ENCODE peak calls at places on chromosomes 12 and 14, in five cellular contexts. T is A549, J is WERI-Rb-1, R is Peyer's patch, I is ovary. A is an unnamed sample.

GRCh38 chr14:67396381-67396965 is 15.5 kb downstream of the PLEK2 start:
- DNase-seq in T (no peak), J (no peak), R (no peak), I (no peak), A (no peak)

GRCh38 chr14:98906123-98906995 is 365.6 kb downstream of the BCL11B start:
- DNase-seq in T (peak), J (no peak), R (no peak), I (peak), A (peak)

GRCh38 chr12:69553626-69554248 is 31.5 kb upstream of the CCT2 start:
- DNase-seq in T (no peak), J (no peak), R (no peak), I (no peak), A (peak)

GRCh38 chr14:102415671-102416070 is 52.9 kb downstream of the TECPR2 start:
- DNase-seq in T (no peak), J (no peak), R (no peak), I (no peak), A (no peak)

GRCh38 chr14:81110186-81110585 is 110.6 kb downstream of the GTF2A1 start:
- DNase-seq in T (no peak), J (peak), R (no peak), I (no peak), A (no peak)

GRCh38 chr12:65308601-65309071 is 30.2 kb downstream of the MSRB3 start:
- DNase-seq in T (no peak), J (no peak), R (no peak), I (no peak), A (peak)

GRCh38 chr12:56593909-56594621 is 36.1 kb downstream of the BAZ2A start:
- DNase-seq in T (peak), J (peak), R (peak), I (peak), A (peak)

GRCh38 chr12:4240161-4240783 is 33.3 kb upstream of the CCND2 start:
- DNase-seq in T (no peak), J (no peak), R (no peak), I (no peak), A (no peak)

GRCh38 chr12:92973614-92974013 is 44.5 kb upstream of the EEA1 start:
- DNase-seq in T (no peak), J (no peak), R (no peak), I (no peak), A (peak)

GRCh38 chr12:71652656-71653055 is 11.0 kb downstream of the ZFC3H1 start:
- DNase-seq in T (no peak), J (no peak), R (no peak), I (no peak), A (peak)

GRCh38 chr12:124479680-124480468 is 87.5 kb downstream of the NCOR2 start:
- DNase-seq in T (no peak), J (peak), R (no peak), I (no peak), A (no peak)

GRCh38 chr12:76113800-76114757 is 29.6 kb upstream of the NAP1L1 start:
- DNase-seq in T (no peak), J (no peak), R (no peak), I (no peak), A (no peak)

GRCh38 chr12:117926391-117926899 is 42.3 kb downstream of the KSR2 start:
- DNase-seq in T (no peak), J (no peak), R (no peak), I (no peak), A (no peak)

GRCh38 chr12:14264316-14264715 is 101.2 kb upstream of the ATF7IP start:
- DNase-seq in T (no peak), J (no peak), R (no peak), I (no peak), A (peak)

GRCh38 chr14:68807148-68807600 is 14.3 kb upstream of the ZFP36L1 start:
- DNase-seq in T (no peak), J (no peak), R (peak), I (peak), A (peak)

GRCh38 chr12:132806857-132807256 is 21.8 kb downstream of the GOLGA3 start:
- DNase-seq in T (no peak), J (no peak), R (no peak), I (no peak), A (no peak)

GRCh38 chr12:64730585-64730964 is 28.6 kb downstream of the GNS start:
- DNase-seq in T (no peak), J (no peak), R (no peak), I (no peak), A (no peak)

GRCh38 chr14:21024668-21025373 is at the start of gene NDRG2:
- DNase-seq in T (peak), J (peak), R (peak), I (peak), A (no peak)

GRCh38 chr12:71155228-71155627 is 2.6 kb downstream of the TSPAN8 start:
- DNase-seq in T (no peak), J (no peak), R (no peak), I (no peak), A (no peak)

GRCh38 chr12:56687225-56688128 is 607 bp downstream of the PTGES3 start:
- DNase-seq in T (peak), J (peak), R (peak), I (peak), A (peak)

GRCh38 chr12:24679135-24679534 is 269.8 kb downstream of the BCAT1 start:
- DNase-seq in T (no peak), J (no peak), R (no peak), I (no peak), A (peak)

GRCh38 chr12:124567035-124567672 is at the start of gene NCOR2:
- DNase-seq in T (no peak), J (peak), R (peak), I (peak), A (no peak)

GRCh38 chr14:87368751-87369150 is 624.2 kb downstream of the GALC start:
- DNase-seq in T (no peak), J (no peak), R (no peak), I (no peak), A (no peak)

GRCh38 chr14:103628221-103628683 is 759 bp upstream of the KLC1 start:
- DNase-seq in T (peak), J (peak), R (peak), I (peak), A (peak)

GRCh38 chr12:95674631-95675030 is 115.9 kb downstream of the NTN4 start:
- DNase-seq in T (no peak), J (peak), R (no peak), I (no peak), A (peak)

GRCh38 chr14:23601845-23602180 is 23.2 kb upstream of the JPH4 start:
- DNase-seq in T (no peak), J (no peak), R (no peak), I (no peak), A (no peak)

GRCh38 chr12:13959131-13959734 is 22.2 kb downstream of the GRIN2B start:
- DNase-seq in T (no peak), J (no peak), R (no peak), I (no peak), A (no peak)

GRCh38 chr12:26118356-26118755 is 6.5 kb downstream of the BHLHE41 start:
- DNase-seq in T (no peak), J (no peak), R (no peak), I (no peak), A (no peak)

GRCh38 chr12:86698581-86698980 is 442.4 kb upstream of the MGAT4C start:
- DNase-seq in T (no peak), J (no peak), R (no peak), I (no peak), A (peak)

GRCh38 chr12:10048531-10048930 is 18.0 kb downstream of the CLEC9A start:
- DNase-seq in T (no peak), J (no peak), R (no peak), I (no peak), A (no peak)

GRCh38 chr12:22858849-22859569 is 234.0 kb downstream of the ETNK1 start:
- DNase-seq in T (no peak), J (no peak), R (no peak), I (no peak), A (peak)

GRCh38 chr12:109773384-109774011 is 59.7 kb downstream of the TRPV4 start:
- DNase-seq in T (no peak), J (no peak), R (no peak), I (peak), A (no peak)

GRCh38 chr14:42391146-42391821 is 784.6 kb downstream of the LRFN5 start:
- DNase-seq in T (no peak), J (no peak), R (no peak), I (no peak), A (no peak)

GRCh38 chr12:46983959-46984833 is 95.2 kb upstream of the PCED1B start:
- DNase-seq in T (peak), J (peak), R (no peak), I (peak), A (peak)

GRCh38 chr12:51349026-51349425 is 2.5 kb upstream of the CELA1 start:
- DNase-seq in T (no peak), J (no peak), R (no peak), I (no peak), A (no peak)

GRCh38 chr12:32895688-32896437 is 714 bp downstream of the PKP2 start:
- DNase-seq in T (peak), J (no peak), R (no peak), I (peak), A (no peak)

GRCh38 chr14:93825235-93825553 is 36.9 kb upstream of the PRIMA1 start:
- DNase-seq in T (no peak), J (no peak), R (no peak), I (no peak), A (no peak)
- TF ChIP-seq CTCF in T (no peak), J (no peak), R (no peak), I (no peak), A (no peak)

DNA sequence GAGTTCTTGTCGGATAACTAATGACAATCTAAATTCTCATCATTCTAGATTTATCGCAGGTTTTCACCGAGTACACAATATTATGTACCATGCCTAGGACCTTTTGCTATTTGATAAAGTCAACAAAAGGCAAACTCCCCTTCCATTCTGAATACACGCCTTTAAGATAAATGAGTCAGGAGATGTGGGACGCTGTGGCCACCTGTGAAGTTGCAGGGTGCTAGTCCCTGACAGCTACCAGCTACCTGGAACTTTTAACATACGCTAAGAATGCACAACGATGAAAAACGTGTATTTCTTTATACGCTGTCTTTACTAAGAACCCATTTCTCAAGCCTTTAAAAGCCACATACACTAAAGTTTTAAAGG is 678 bp downstream of the MDM1 start:
- DNase-seq in T (no peak), J (no peak), R (no peak), I (no peak), A (no peak)
- H3K4me3 ChIP-seq in T (peak), J (peak), R (peak), I (peak), A (peak)

GRCh38 chr14:106094654-106095189 is 568.3 kb downstream of the TMEM121 start:
- DNase-seq in T (no peak), J (peak), R (no peak), I (peak), A (no peak)
- TF ChIP-seq CTCF in T (no peak), J (peak), R (no peak), I (no peak), A (no peak)

GRCh38 chr12:34218193-34219045 is 196.1 kb downstream of the ALG10 start:
- DNase-seq in T (peak), J (peak), R (peak), I (peak), A (peak)
- H3K4me3 ChIP-seq in T (peak), J (no peak), R (peak), I (peak), A (peak)

DNA sequence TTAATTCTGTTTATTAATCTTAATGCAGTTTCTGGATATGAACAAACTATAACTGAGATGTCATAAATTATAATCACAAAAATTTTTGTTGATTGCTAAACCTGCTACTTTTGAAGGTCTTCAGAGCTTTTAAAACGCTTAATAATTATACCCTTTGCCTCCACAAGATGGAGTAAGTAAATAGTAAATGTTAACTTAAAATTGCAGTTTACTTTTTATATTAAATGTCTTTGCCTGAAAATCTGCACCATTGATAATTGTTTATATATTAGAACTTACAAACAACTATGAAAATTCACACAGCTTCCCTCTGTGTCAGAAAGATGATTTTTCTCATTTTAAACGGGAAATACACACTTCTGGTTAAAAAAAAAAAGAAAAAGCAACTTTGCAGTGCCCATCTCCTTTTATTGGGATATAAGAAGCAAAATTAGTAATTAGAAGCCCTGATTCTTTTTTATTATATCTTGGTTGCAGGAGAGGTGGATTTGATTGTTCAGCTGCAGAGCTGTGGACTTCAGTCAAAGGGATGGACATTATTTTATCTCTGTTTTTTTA is 35.6 kb downstream of the SCFD1 start:
- DNase-seq in T (peak), J (no peak), R (no peak), I (no peak), A (peak)
- TF ChIP-seq CTCF in T (peak), J (no peak), R (peak), I (no peak), A (peak)

GRCh38 chr12:11765421-11765816 is 115.9 kb downstream of the ETV6 start:
- DNase-seq in T (no peak), J (no peak), R (no peak), I (no peak), A (no peak)
- H3K4me3 ChIP-seq in T (no peak), J (no peak), R (no peak), I (no peak), A (no peak)

DNA sequence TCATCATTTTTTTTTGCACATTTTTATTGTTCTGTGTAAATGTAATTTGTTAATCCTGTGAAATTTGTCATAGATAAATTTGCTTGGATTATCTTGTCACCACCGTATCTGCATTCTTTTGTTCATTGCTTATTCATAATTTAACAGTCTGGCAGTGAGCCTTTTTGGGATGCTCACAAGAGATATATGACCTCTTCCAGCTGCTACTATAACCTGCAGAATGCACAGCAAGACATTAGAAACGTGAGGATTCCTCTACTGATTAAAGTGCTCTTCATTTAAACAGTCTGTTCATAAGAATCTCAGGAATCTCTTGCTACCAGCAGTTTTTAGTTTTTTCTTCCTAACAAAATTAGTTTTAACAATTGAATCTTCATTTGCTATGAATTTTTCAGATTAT is 9.1 kb downstream of the NPAS3 start:
- DNase-seq in T (no peak), J (no peak), R (no peak), I (no peak), A (no peak)
- TF ChIP-seq CTCF in T (no peak), J (no peak), R (no peak), I (no peak), A (no peak)

A was measured in fibroblast of mammary gland.